ENCODE peak calls at places on chromosomes 11 and 22, in five cellular contexts. O, A, H, T and N are unnamed samples.

GRCh38 chr11:96310236-96310635 is 32.8 kb downstream of the MAML2 start:
- DNase-seq in O (no peak), A (no peak), H (no peak), T (no peak), N (no peak)

GRCh38 chr11:108432783-108433182 is 34.5 kb downstream of the C11orf65 start:
- DNase-seq in O (no peak), A (peak; percentile 3), H (no peak), T (no peak), N (no peak)

GRCh38 chr11:67680701-67681472 is 6.5 kb upstream of the ALDH3B2 start:
- DNase-seq in O (no peak), A (no peak), H (no peak), T (no peak), N (peak; percentile 43)

GRCh38 chr22:23553922-23554870 is 25.9 kb downstream of the IGLL1 start:
- DNase-seq in O (no peak), A (no peak), H (no peak), T (no peak), N (no peak)

GRCh38 chr22:30985561-30986208 is 16.6 kb downstream of the TUG1 start:
- DNase-seq in O (no peak), A (no peak), H (peak; percentile 60), T (no peak), N (no peak)

GRCh38 chr22:36856121-36856791 is 4.5 kb upstream of the NCF4 start:
- DNase-seq in O (no peak), A (peak; percentile 88), H (peak; percentile 66), T (peak; percentile 94), N (peak; percentile 78)

GRCh38 chr11:104120493-104121200 is 43.3 kb downstream of the PDGFD start:
- DNase-seq in O (no peak), A (no peak), H (no peak), T (no peak), N (no peak)

GRCh38 chr11:66044757-66045156 is 4.2 kb downstream of the GAL3ST3 start:
- DNase-seq in O (no peak), A (no peak), H (no peak), T (no peak), N (no peak)

GRCh38 chr11:11786771-11787170 is 55.0 kb upstream of the USP47 start:
- DNase-seq in O (no peak), A (no peak), H (no peak), T (no peak), N (no peak)

GRCh38 chr11:105392546-105392945 is 217.3 kb upstream of the GRIA4 start:
- DNase-seq in O (no peak), A (no peak), H (no peak), T (no peak), N (no peak)

GRCh38 chr22:40436460-40437431 is 66.4 kb downstream of the SGSM3 start:
- DNase-seq in O (peak; percentile 88), A (peak; percentile 84), H (peak; percentile 41), T (no peak), N (no peak)

GRCh38 chr11:10265936-10266335 is 28.1 kb downstream of the SBF2 start:
- DNase-seq in O (no peak), A (no peak), H (no peak), T (no peak), N (no peak)

GRCh38 chr11:123054301-123055065 is 7.5 kb downstream of the HSPA8 start:
- DNase-seq in O (no peak), A (peak; percentile 75), H (peak; percentile 70), T (no peak), N (no peak)

GRCh38 chr11:111097191-111097590 is 148.3 kb upstream of the POU2AF2 start:
- DNase-seq in O (no peak), A (peak; percentile 11), H (peak; percentile 5), T (peak; percentile 53), N (no peak)

GRCh38 chr11:69878927-69879733 is 59.9 kb upstream of the FGF3 start:
- DNase-seq in O (no peak), A (no peak), H (no peak), T (no peak), N (no peak)

GRCh38 chr11:2570841-2571597 is 126.2 kb downstream of the KCNQ1 start:
- DNase-seq in O (no peak), A (no peak), H (no peak), T (no peak), N (no peak)

GRCh38 chr22:20956258-20957117 is 10.6 kb upstream of the AIFM3 start:
- DNase-seq in O (no peak), A (no peak), H (peak; percentile 53), T (peak; percentile 61), N (no peak)

GRCh38 chr22:34416321-34416900 is 496.1 kb upstream of the LARGE1 start:
- DNase-seq in O (no peak), A (no peak), H (no peak), T (no peak), N (no peak)

GRCh38 chr11:108654994-108655631 is 9.8 kb upstream of the DDX10 start:
- DNase-seq in O (no peak), A (peak; percentile 72), H (peak; percentile 43), T (peak; percentile 38), N (no peak)

GRCh38 chr11:44120169-44120568 is 24.7 kb downstream of the EXT2 start:
- DNase-seq in O (no peak), A (no peak), H (no peak), T (no peak), N (no peak)

GRCh38 chr11:3823762-3824506 is 15.6 kb downstream of the PGAP2 start:
- DNase-seq in O (no peak), A (no peak), H (no peak), T (no peak), N (no peak)

GRCh38 chr11:3823303-3823702 is 14.9 kb downstream of the PGAP2 start:
- DNase-seq in O (no peak), A (no peak), H (no peak), T (no peak), N (no peak)

GRCh38 chr11:3826721-3827120 is 14.0 kb downstream of the RHOG start:
- DNase-seq in O (no peak), A (no peak), H (no peak), T (no peak), N (peak; percentile 58)

GRCh38 chr11:3825473-3826154 is 15.1 kb downstream of the RHOG start:
- DNase-seq in O (no peak), A (peak; percentile 60), H (no peak), T (no peak), N (no peak)

DNA sequence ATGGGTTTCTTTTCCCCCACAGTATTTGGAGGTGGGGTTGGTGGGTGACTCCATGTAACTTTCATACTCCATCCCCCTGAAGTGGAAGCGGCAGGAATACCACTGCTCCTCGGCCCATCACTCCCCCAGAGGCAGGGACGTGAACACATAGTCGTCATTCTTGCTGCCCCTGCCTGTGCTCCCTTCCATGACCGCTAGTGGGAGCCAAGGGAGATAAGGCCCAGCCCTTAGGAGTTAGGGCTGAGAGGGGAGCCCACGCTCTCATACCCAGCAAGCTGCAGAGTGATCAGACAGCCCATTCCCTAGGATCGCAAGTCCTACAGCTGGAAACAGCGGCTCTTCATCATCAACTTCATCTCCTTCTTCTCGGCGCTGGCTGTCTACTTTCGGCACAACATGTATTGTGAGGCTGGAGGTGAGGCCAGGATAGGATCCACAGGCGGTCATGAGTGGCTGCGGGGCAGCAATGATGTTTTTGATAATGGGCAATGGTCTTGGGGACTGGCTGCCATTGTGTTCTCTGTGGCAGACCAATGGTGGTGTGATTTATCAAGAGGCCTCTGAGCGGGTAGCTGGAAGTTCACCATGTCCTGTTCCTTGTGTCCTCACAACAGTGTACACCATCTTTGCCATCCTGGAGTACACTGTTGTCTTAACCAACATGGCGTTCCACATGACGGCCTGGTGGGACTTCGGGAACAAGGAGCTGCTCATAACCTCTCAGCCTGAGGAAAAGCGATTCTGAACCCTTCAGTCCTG is 15.9 kb downstream of the RHOG start:
- DNase-seq in O (no peak), A (peak; percentile 96), H (peak; percentile 69), T (peak; percentile 94), N (peak; percentile 75)
- TF ChIP-seq CREB1 in O (no peak), A (peak; percentile 68), H (no peak), T (no peak), N (peak; percentile 70)

GRCh38 chr11:93221539-93221938 is 23.7 kb upstream of the SLC36A4 start:
- DNase-seq in O (no peak), A (no peak), H (no peak), T (no peak), N (no peak)
- TF ChIP-seq ATF3 in O (no peak), A (no peak), H (no peak), T (no peak), N (no peak)

DNA sequence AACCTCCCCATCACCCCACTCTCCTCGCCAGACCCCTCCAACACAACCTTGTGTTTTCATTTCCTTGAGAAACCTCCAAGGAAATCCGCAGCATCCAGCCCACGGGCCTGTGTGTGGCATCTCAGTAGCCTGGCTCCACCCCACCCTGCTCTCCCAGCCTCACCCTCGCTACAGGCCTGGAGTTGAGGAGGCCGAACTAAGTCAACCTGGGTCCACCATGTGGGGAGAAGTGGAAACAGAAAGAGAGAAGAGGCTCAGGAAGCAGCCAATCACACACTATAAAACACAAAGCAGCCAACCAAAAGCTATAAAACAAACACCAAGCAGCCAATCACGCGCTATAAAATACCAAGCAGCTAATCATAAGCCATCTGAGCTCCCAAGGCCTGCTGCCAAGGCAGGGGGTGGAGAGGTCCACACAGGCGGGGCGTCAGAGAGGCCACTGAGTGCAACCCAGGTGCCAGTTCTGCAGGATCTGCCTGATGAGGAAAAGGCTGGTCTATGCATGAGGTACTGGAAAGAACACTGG is 72.0 kb downstream of the MICAL3 start:
- DNase-seq in O (no peak), A (peak; percentile 19), H (no peak), T (no peak), N (no peak)
- TF ChIP-seq MAX in O (no peak), A (no peak), H (no peak), T (no peak), N (no peak)

DNA sequence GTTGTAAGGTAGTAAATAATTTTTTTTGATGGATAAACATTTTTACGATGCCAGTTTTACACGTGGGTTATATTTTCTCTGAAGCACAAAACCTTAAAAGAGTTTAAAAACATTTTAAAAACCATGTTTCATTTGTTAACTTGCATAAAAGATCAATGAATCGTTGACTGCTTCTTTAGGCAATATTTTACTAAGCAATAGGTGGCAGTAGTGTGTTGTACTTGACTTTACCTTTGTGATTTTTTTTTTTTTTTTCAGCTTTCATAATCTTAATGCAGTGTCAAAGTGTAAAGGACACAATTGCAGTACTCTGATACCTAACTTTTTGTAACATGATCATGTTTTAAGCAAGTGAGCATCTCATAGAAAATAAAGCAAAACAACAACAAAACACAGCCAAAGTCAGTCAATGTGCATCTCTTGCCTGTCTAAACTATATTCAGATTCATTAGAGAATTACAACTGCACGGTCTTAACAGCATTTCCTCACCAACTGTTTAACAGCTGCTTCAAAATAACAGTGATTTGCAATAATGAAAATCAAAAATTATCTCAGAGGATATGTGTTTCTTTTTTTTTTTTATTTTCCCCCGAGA is 27.7 kb downstream of the DNAJC24 start:
- DNase-seq in O (no peak), A (peak; percentile 30), H (peak; percentile 18), T (no peak), N (no peak)
- TF ChIP-seq CREB1 in O (no peak), A (no peak), H (no peak), T (no peak), N (no peak)

DNA sequence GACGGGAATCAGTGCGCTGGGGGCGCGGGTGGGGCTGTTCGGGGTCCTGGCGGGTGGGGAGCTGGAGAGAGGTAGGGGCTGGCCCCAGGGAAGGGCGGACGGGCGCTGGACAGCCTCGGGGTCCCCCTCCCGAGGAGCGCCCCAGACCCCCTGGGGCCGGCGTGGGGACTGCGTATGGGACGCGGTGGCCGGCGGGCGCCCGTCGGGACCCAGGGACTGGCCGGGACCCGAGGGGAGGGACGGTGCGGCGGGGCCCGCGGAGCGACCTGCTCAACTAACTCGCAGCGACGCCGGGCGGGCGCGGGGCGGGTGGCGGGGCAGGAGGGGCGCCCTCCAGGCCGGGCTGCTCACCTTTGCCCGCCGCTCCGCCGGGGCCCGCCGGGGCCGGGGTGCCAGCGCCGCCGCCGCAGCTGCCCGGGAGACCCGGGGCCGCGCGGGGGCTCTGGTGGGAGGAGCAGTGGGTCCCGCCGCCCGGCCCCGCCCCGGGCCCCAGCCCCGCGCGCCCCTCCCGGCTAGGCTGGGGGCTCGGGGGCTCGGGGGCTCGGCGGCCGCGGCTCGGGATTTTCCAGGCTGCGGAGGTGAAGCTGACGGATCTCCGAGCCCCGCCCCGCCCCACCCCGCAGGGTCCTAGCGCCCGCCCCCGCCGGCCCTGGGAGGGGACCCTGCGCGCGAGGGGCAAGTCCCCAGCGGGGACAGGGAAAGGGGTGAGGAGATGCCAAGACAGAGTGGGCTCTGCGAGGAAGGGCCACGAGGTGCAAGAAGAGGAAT is 12.3 kb downstream of the STARD10 start:
- DNase-seq in O (no peak), A (peak; percentile 59), H (no peak), T (peak; percentile 49), N (peak; percentile 63)
- TF ChIP-seq ATF3 in O (no peak), A (no peak), H (no peak), T (no peak), N (no peak)